ENCODE peak calls at places on chromosome 5, in five cellular contexts. A is C1 segment of cervical spinal cord; C is activated CD4-positive, alpha-beta T cell treated with anti-CD3 and anti-CD28 coated beads, Interleukin-2, amount 10 ng/mL, durations not matched to agents 7 days and 5 days; I is activated naive CD8-positive, alpha-beta T cell treated with anti-CD3 and anti-CD28 coated beads, Interleukin-2, amount 50 U/mL, for 24 hours; S is activated T-cell treated with anti-CD3 and anti-CD28 coated beads, Interleukin-2, amount 50 U/mL, for 4 hours. L is an unnamed sample.

GRCh38 chr5:60223342-60223741 is 329.8 kb upstream of the PDE4D start:
- DNase-seq in I (no peak), C (no peak), S (no peak), A (no peak), L (no peak)

GRCh38 chr5:36786613-36787012 is 90.0 kb upstream of the NIPBL start:
- DNase-seq in C (no peak), I (no peak), A (no peak), S (no peak), L (no peak)

GRCh38 chr5:107431998-107432397 is 238.7 kb downstream of the EFNA5 start:
- DNase-seq in S (no peak), A (no peak), C (no peak), I (no peak), L (no peak)

GRCh38 chr5:31811210-31811609 is 172.3 kb downstream of the PDZD2 start:
- DNase-seq in I (no peak), A (no peak), S (no peak), C (no peak), L (no peak)

GRCh38 chr5:982377-983237 is 26.0 kb upstream of the NKD2 start:
- DNase-seq in S (no peak), I (no peak), C (no peak), A (no peak), L (no peak)

GRCh38 chr5:5770825-5771224 is 348.3 kb downstream of the ICE1 start:
- DNase-seq in S (no peak), C (no peak), A (no peak), I (no peak), L (no peak)

GRCh38 chr5:95172659-95173058 is 112.2 kb downstream of the MCTP1 start:
- DNase-seq in S (no peak), C (no peak), A (no peak), I (no peak), L (no peak)

GRCh38 chr5:171600736-171601265 is 181.4 kb downstream of the FGF18 start:
- DNase-seq in A (no peak), S (no peak), I (no peak), C (no peak), L (no peak)

GRCh38 chr5:151480859-151481258 is 33.5 kb downstream of the SLC36A1 start:
- DNase-seq in A (no peak), I (no peak), S (no peak), C (no peak), L (no peak)

GRCh38 chr5:90932052-90932699 is 373.6 kb downstream of the ADGRV1 start:
- DNase-seq in S (peak; percentile 5), I (peak; percentile 40), C (peak; percentile 47), A (no peak), L (peak; percentile 4)

GRCh38 chr5:129499208-129499852 is 39.2 kb downstream of the ADAMTS19 start:
- DNase-seq in A (no peak), I (no peak), C (no peak), S (no peak), L (no peak)

GRCh38 chr5:112930082-112930344 is 8.0 kb upstream of the REEP5 start:
- DNase-seq in C (peak; percentile 58), A (no peak), I (no peak), S (no peak), L (peak; percentile 55)

GRCh38 chr5:132270706-132271105 is 13.2 kb downstream of the PDLIM4 start:
- DNase-seq in A (no peak), S (no peak), C (no peak), I (no peak), L (no peak)

GRCh38 chr5:131396015-131396414 is 132.2 kb downstream of the CDC42SE2 start:
- DNase-seq in I (no peak), C (no peak), A (no peak), S (no peak), L (peak; percentile 73)

GRCh38 chr5:10297646-10298204 is 10.0 kb downstream of the CMBL start:
- DNase-seq in C (no peak), S (no peak), I (no peak), A (no peak), L (no peak)

GRCh38 chr5:172806897-172807672 is 27.0 kb upstream of the ERGIC1 start:
- DNase-seq in A (peak; percentile 22), C (peak; percentile 92), S (peak; percentile 83), I (peak; percentile 95), L (peak; percentile 94)

GRCh38 chr5:170788626-170789304 is 5.2 kb downstream of the GABRP start:
- DNase-seq in A (no peak), S (no peak), C (no peak), I (no peak), L (no peak)

GRCh38 chr5:39501403-39501802 is 76.6 kb upstream of the DAB2 start:
- DNase-seq in C (no peak), I (no peak), S (no peak), A (no peak), L (no peak)